ENCODE peak calls at places on chromosomes 6 and 20, in eight cellular contexts. J, Y, S, E, I, L, T and A are unnamed samples.

GRCh38 chr6:170355661-170356060 is 49.1 kb downstream of the FAM120B start:
- DNase-seq in J (no peak), Y (no peak), S (no peak), E (no peak), I (no peak), L (no peak), T (no peak), A (no peak)

GRCh38 chr6:88843040-88843439 is 120.4 kb downstream of the RNGTT start:
- DNase-seq in J (no peak), Y (no peak), S (no peak), E (no peak), I (peak; percentile 78), L (peak; percentile 44), T (no peak), A (no peak)

GRCh38 chr6:10633216-10633615 is 61.2 kb downstream of the C6orf52 start:
- DNase-seq in J (peak; percentile 88), Y (peak; percentile 95), S (no peak), E (peak; percentile 76), I (peak; percentile 91), L (peak; percentile 66), T (no peak), A (no peak)

GRCh38 chr20:53103124-53103523 is 131.0 kb downstream of the TSHZ2 start:
- DNase-seq in J (no peak), Y (no peak), S (no peak), E (no peak), I (no peak), L (no peak), T (no peak), A (no peak)

GRCh38 chr6:151992091-151992490 is 184.6 kb downstream of the ESR1 start:
- DNase-seq in J (no peak), Y (peak; percentile 15), S (no peak), E (no peak), I (peak; percentile 12), L (no peak), T (no peak), A (no peak)

GRCh38 chr6:157597461-157598312 is 216.7 kb downstream of the ZDHHC14 start:
- DNase-seq in J (peak; percentile 39), Y (peak; percentile 51), S (peak; percentile 36), E (peak; percentile 57), I (peak; percentile 20), L (no peak), T (peak; percentile 88), A (no peak)

GRCh38 chr20:59181936-59182335 is 18.3 kb downstream of the ZNF831 start:
- DNase-seq in J (no peak), Y (no peak), S (no peak), E (no peak), I (no peak), L (no peak), T (no peak), A (no peak)

GRCh38 chr20:37919389-37920040 is 16.6 kb downstream of the VSTM2L start:
- DNase-seq in J (no peak), Y (no peak), S (no peak), E (no peak), I (no peak), L (no peak), T (no peak), A (no peak)

GRCh38 chr6:79601020-79601609 is 30.0 kb upstream of the SH3BGRL2 start:
- DNase-seq in J (no peak), Y (peak; percentile 77), S (no peak), E (peak; percentile 49), I (peak; percentile 71), L (peak; percentile 44), T (no peak), A (no peak)

GRCh38 chr20:5109276-5109675 is 10.5 kb downstream of the PCNA start:
- DNase-seq in J (no peak), Y (no peak), S (no peak), E (no peak), I (no peak), L (no peak), T (no peak), A (no peak)

GRCh38 chr6:113184291-113184690 is 672.9 kb upstream of the MARCKS start:
- DNase-seq in J (no peak), Y (no peak), S (no peak), E (no peak), I (peak; percentile 78), L (peak; percentile 63), T (no peak), A (no peak)

GRCh38 chr6:43978473-43979360 is 148.5 kb downstream of the MRPL14 start:
- DNase-seq in J (no peak), Y (peak; percentile 53), S (no peak), E (no peak), I (peak; percentile 65), L (no peak), T (peak; percentile 48), A (peak; percentile 61)

GRCh38 chr20:21315138-21315537 is 12.0 kb downstream of the XRN2 start:
- DNase-seq in J (peak; percentile 53), Y (peak; percentile 95), S (no peak), E (no peak), I (peak; percentile 90), L (no peak), T (no peak), A (no peak)

GRCh38 chr6:13203145-13203544 is 125.2 kb downstream of the TBC1D7 start:
- DNase-seq in J (no peak), Y (no peak), S (no peak), E (no peak), I (no peak), L (no peak), T (peak; percentile 3), A (no peak)

GRCh38 chr20:39850236-39850635 is 838.8 kb downstream of the MAFB start:
- DNase-seq in J (no peak), Y (no peak), S (no peak), E (no peak), I (no peak), L (no peak), T (no peak), A (no peak)

GRCh38 chr6:145669627-145670034 is 65.7 kb downstream of the EPM2A start:
- DNase-seq in J (peak; percentile 30), Y (peak; percentile 31), S (no peak), E (peak; percentile 69), I (peak; percentile 84), L (peak; percentile 16), T (no peak), A (no peak)

GRCh38 chr6:83867043-83867442 is 7.6 kb downstream of the CYB5R4 start:
- DNase-seq in J (no peak), Y (no peak), S (no peak), E (no peak), I (no peak), L (no peak), T (no peak), A (no peak)

GRCh38 chr6:119726086-119726485 is 376.5 kb upstream of the MAN1A1 start:
- DNase-seq in J (no peak), Y (no peak), S (no peak), E (no peak), I (no peak), L (no peak), T (no peak), A (no peak)

GRCh38 chr6:72324591-72324990 is 297.3 kb upstream of the KCNQ5 start:
- DNase-seq in J (no peak), Y (no peak), S (no peak), E (no peak), I (peak; percentile 4), L (no peak), T (no peak), A (no peak)

GRCh38 chr6:149210376-149210775 is 107.1 kb upstream of the TAB2 start:
- DNase-seq in J (no peak), Y (peak; percentile 30), S (no peak), E (no peak), I (peak; percentile 68), L (no peak), T (no peak), A (no peak)

GRCh38 chr6:22829070-22829469 is 259.7 kb downstream of the HDGFL1 start:
- DNase-seq in J (peak; percentile 11), Y (peak; percentile 82), S (no peak), E (peak; percentile 26), I (no peak), L (no peak), T (no peak), A (no peak)

GRCh38 chr6:143696327-143697000 is 18.7 kb downstream of the PHACTR2 start:
- DNase-seq in J (no peak), Y (no peak), S (no peak), E (peak; percentile 76), I (no peak), L (no peak), T (no peak), A (no peak)

GRCh38 chr20:45087814-45088213 is 13.1 kb downstream of the KCNS1 start:
- DNase-seq in J (no peak), Y (no peak), S (no peak), E (no peak), I (no peak), L (no peak), T (no peak), A (no peak)

GRCh38 chr20:271069-271468 is 13.5 kb downstream of the DEFB132 start:
- DNase-seq in J (no peak), Y (no peak), S (no peak), E (no peak), I (no peak), L (no peak), T (peak; percentile 13), A (no peak)

GRCh38 chr20:61520076-61520639 is 268.1 kb downstream of the CDH4 start:
- DNase-seq in J (no peak), Y (no peak), S (no peak), E (no peak), I (no peak), L (no peak), T (no peak), A (peak; percentile 74)

GRCh38 chr6:56856036-56856580 is 98.8 kb upstream of the BEND6 start:
- DNase-seq in J (no peak), Y (no peak), S (no peak), E (no peak), I (no peak), L (no peak), T (no peak), A (no peak)
- TF ChIP-seq CTCF in J (no peak), Y (no peak), S (no peak), E (no peak), I (no peak), L (no peak), T (no peak), A (no peak)

GRCh38 chr6:118410001-118410400 is 138.1 kb upstream of the PLN start:
- DNase-seq in J (no peak), Y (no peak), S (no peak), E (no peak), I (no peak), L (no peak), T (no peak), A (no peak)
- TF ChIP-seq CTCF in J (no peak), Y (no peak), S (no peak), E (no peak), I (no peak), L (no peak), T (no peak), A (no peak)

GRCh38 chr6:70375882-70376281 is 37.4 kb upstream of the FAM135A start:
- DNase-seq in J (no peak), Y (peak; percentile 15), S (no peak), E (no peak), I (peak; percentile 19), L (no peak), T (peak; percentile 57), A (no peak)
- TF ChIP-seq CTCF in J (no peak), Y (peak; percentile 28), S (peak; percentile 28), E (no peak), I (peak; percentile 48), L (peak; percentile 23), T (peak; percentile 55), A (no peak)

DNA sequence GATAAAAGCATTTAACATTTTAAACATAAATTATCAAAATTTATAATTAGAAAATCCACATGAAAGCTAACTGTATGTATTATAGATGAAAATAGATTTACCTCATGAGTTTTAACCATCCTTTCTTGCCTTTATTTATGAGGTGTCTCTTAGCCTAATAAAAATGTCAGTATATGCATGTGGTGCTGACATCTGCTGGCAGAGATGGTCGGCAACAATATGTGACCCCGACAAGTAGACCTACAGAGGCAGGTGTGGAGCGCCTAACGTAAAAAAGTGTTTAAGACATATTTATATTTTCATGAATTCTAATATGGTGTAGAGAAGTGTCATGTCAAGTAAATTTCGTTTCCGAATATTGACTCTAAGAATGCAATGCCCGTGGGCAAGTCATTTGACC is 149.0 kb upstream of the FUT9 start:
- DNase-seq in J (peak; percentile 2), Y (peak; percentile 38), S (no peak), E (no peak), I (peak; percentile 1), L (no peak), T (peak; percentile 72), A (no peak)
- TF ChIP-seq CTCF in J (peak; percentile 25), Y (peak; percentile 53), S (peak; percentile 58), E (no peak), I (no peak), L (no peak), T (peak; percentile 83), A (peak; percentile 53)